ENCODE peak calls at places on chromosomes 2 and 18, in five cellular contexts. Q is A549, E is ovary, V is HCT116, Y is Peyer's patch. G is an unnamed sample.

GRCh38 chr18:35964319-35964718 is 8.2 kb upstream of the RMP24 start:
- DNase-seq in Q (no peak), E (no peak), V (no peak), Y (no peak), G (no peak)

GRCh38 chr18:33014060-33014796 is 241.4 kb upstream of the KLHL14 start:
- DNase-seq in Q (no peak), E (no peak), V (no peak), Y (no peak), G (no peak)

GRCh38 chr2:1887915-1888314 is 143.6 kb upstream of the PXDN start:
- DNase-seq in Q (peak; percentile 40), E (no peak), V (peak; percentile 4), Y (no peak), G (no peak)

GRCh38 chr2:178863856-178864620 is 56.8 kb upstream of the TTN start:
- DNase-seq in Q (no peak), E (peak; percentile 64), V (no peak), Y (no peak), G (no peak)

GRCh38 chr2:216119986-216120385 is 10.8 kb downstream of the XRCC5 start:
- DNase-seq in Q (no peak), E (no peak), V (no peak), Y (no peak), G (no peak)

GRCh38 chr2:128497461-128497860 is 178.8 kb upstream of the HS6ST1 start:
- DNase-seq in Q (no peak), E (no peak), V (no peak), Y (peak; percentile 4), G (no peak)

GRCh38 chr2:190970872-190971506 is 43.0 kb downstream of the STAT1 start:
- DNase-seq in Q (no peak), E (no peak), V (no peak), Y (no peak), G (no peak)

GRCh38 chr2:142803158-142803557 is 74.3 kb upstream of the KYNU start:
- DNase-seq in Q (no peak), E (no peak), V (no peak), Y (no peak), G (no peak)

GRCh38 chr2:170222298-170222697 is 44.4 kb downstream of the MYO3B start:
- DNase-seq in Q (no peak), E (no peak), V (no peak), Y (no peak), G (no peak)

GRCh38 chr2:204888222-204888621 is 342.9 kb downstream of the PARD3B start:
- DNase-seq in Q (no peak), E (no peak), V (no peak), Y (no peak), G (no peak)

GRCh38 chr2:74333175-74333574 is 10.0 kb downstream of the SLC4A5 start:
- DNase-seq in Q (no peak), E (no peak), V (peak; percentile 19), Y (no peak), G (peak; percentile 24)

GRCh38 chr18:74082476-74083070 is 65.1 kb downstream of the FBXO15 start:
- DNase-seq in Q (peak; percentile 60), E (no peak), V (peak; percentile 24), Y (peak; percentile 53), G (peak; percentile 66)
- TF ChIP-seq CTCF in Q (peak; percentile 39), E (no peak), V (peak; percentile 81), Y (peak; percentile 19), G (no peak)

GRCh38 chr18:23487738-23488625 is 15.3 kb upstream of the RMC1 start:
- DNase-seq in Q (no peak), E (no peak), V (no peak), Y (peak; percentile 57), G (peak; percentile 23)
- TF ChIP-seq POLR2A in Q (no peak), E (no peak), V (no peak), Y (no peak), G (no peak)

GRCh38 chr2:120856421-120856862 is 120.8 kb downstream of the GLI2 start:
- DNase-seq in Q (no peak), E (no peak), V (no peak), Y (no peak), G (no peak)
- TF ChIP-seq CTCF in Q (no peak), E (peak; percentile 31), V (peak; percentile 23), Y (no peak), G (peak; percentile 7)

DNA sequence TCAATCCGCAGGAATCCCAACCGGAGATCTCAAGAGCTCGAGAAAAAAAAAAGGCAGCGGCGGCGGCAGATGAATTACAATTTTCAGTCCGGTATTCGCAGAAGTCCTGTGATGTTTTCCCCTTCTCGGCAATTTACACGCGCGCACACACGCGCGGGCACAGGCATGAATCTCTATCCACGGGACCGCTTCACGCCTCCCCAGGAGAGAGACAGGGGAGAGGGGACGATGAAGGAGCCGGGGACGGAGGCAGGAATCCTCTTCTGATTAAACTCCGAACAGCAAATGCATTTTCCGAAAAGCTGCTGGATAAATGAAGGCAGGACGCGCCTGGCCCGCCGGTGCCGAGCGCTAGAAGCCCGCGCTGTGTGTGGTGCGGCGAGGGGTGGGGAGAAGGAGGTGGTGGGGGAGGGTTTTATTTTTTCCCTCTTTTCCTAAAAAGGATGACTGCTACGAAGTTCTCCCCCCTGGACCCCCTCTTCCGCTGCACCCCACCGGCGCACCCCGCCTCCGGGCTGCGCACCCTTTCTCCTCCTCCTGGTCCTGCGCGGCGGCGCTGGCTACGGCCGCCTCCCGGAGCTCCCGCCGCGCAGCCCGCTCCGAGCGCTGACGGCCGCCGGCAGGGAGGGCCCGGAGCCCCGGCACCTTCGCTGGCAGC is at the start of gene BCL2:
- DNase-seq in Q (peak; percentile 6), E (peak; percentile 66), V (no peak), Y (peak; percentile 47), G (peak; percentile 45)
- TF ChIP-seq POLR2A in Q (no peak), E (no peak), V (no peak), Y (no peak), G (peak; percentile 12)

GRCh38 chr2:97210336-97210735 is 97.4 kb downstream of the ANKRD36 start:
- DNase-seq in Q (no peak), E (no peak), V (no peak), Y (no peak), G (no peak)
- TF ChIP-seq CTCF in Q (no peak), E (no peak), V (no peak), Y (no peak), G (no peak)

DNA sequence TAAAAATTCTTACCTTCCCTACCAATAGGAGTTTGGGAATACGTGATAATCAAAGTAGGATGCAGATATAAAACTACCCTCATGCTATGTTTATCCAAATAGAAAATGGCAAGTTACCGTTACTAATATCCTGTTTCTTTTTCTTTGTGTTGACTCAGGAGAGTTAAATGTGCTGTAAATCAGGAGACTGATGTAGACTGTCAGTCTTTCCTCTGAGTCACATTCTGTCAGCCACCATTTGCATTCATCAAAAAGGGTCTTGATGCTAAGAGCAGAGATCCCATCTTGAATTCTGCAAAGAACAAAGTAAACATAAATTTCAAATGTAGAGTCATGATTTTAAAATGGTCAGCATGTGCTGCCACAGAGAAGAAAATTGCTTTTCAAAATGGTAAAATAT is 712.8 kb downstream of the SOCS6 start:
- DNase-seq in Q (no peak), E (no peak), V (no peak), Y (no peak), G (no peak)
- TF ChIP-seq POLR2A in Q (no peak), E (no peak), V (no peak), Y (no peak), G (no peak)